ENCODE peak calls at places on chromosomes 2 and 18, in ten cellular contexts. S is pancreas; Q is HCT116; X is mesendoderm; N is lower lobe of right lung; F is naive thymus-derived CD4-positive, alpha-beta T cell; D is adrenal gland; I is CD4-positive, CD25-positive, alpha-beta regulatory T cell; E is ovary; L is lung. Z is an unnamed sample. For H3K4me1, the result is how much of the 10 kb centered on the place peaks cover.

GRCh38 chr2:157672129-157672528 is 43.5 kb upstream of the ACVR1C start:
- DNase-seq in S (no peak), Q (no peak), X (no peak), N (no peak), F (no peak), D (no peak), I (no peak), E (no peak), L (no peak), Z (no peak)

GRCh38 chr2:6654279-6654678 is 211.4 kb downstream of the CMPK2 start:
- DNase-seq in S (no peak), Q (no peak), X (no peak), N (no peak), F (no peak), D (no peak), I (no peak), E (no peak), L (no peak), Z (no peak)

GRCh38 chr2:26488463-26489212 is 10.7 kb upstream of the OTOF start:
- DNase-seq in S (no peak), Q (no peak), X (no peak), N (peak), F (no peak), D (no peak), I (no peak), E (no peak), L (no peak), Z (no peak)

GRCh38 chr2:25989154-25989553 is 6.9 kb upstream of the KIF3C start:
- DNase-seq in S (no peak), Q (no peak), X (no peak), N (no peak), F (no peak), D (no peak), I (no peak), E (no peak), L (no peak), Z (no peak)

GRCh38 chr2:148201075-148202004 is 180.4 kb downstream of the MBD5 start:
- DNase-seq in S (no peak), Q (peak), X (peak), N (peak), F (peak), D (no peak), I (peak), E (no peak), L (peak), Z (peak)

GRCh38 chr2:61134141-61134540 is 27.8 kb upstream of the C2orf74 start:
- DNase-seq in S (no peak), Q (no peak), X (no peak), N (no peak), F (no peak), D (no peak), I (no peak), E (no peak), L (no peak), Z (no peak)

GRCh38 chr2:70477473-70477872 is 76.2 kb downstream of the TGFA start:
- DNase-seq in S (no peak), Q (no peak), X (peak), N (no peak), F (no peak), D (no peak), I (no peak), E (no peak), L (no peak), Z (no peak)

GRCh38 chr2:80395251-80395650 is 90.7 kb upstream of the LRRTM1 start:
- DNase-seq in S (no peak), Q (no peak), X (no peak), N (no peak), F (no peak), D (no peak), I (no peak), E (no peak), L (no peak), Z (no peak)

GRCh38 chr2:228674155-228674554 is 492.7 kb upstream of the SPHKAP start:
- DNase-seq in S (no peak), Q (no peak), X (no peak), N (no peak), F (no peak), D (no peak), I (no peak), E (no peak), L (no peak), Z (no peak)

GRCh38 chr2:216424305-216424704 is 12.0 kb downstream of the SMARCAL1 start:
- DNase-seq in S (no peak), Q (no peak), X (no peak), N (no peak), F (no peak), D (no peak), I (no peak), E (no peak), L (no peak), Z (no peak)

GRCh38 chr2:26846881-26847662 is 860 bp upstream of the DPYSL5 start:
- DNase-seq in S (no peak), Q (no peak), X (no peak), N (no peak), F (no peak), D (peak), I (no peak), E (no peak), L (no peak), Z (no peak)

GRCh38 chr2:124867247-124867646 is 842.2 kb downstream of the CNTNAP5 start:
- DNase-seq in S (no peak), Q (no peak), X (no peak), N (no peak), F (no peak), D (no peak), I (no peak), E (no peak), L (no peak), Z (no peak)

GRCh38 chr2:141195087-141195486 is 935.7 kb downstream of the LRP1B start:
- DNase-seq in S (no peak), Q (no peak), X (no peak), N (no peak), F (no peak), D (no peak), I (no peak), E (no peak), L (no peak), Z (no peak)

GRCh38 chr2:216713691-216714411 is 18.5 kb upstream of the IGFBP5 start:
- DNase-seq in S (no peak), Q (no peak), X (no peak), N (no peak), F (no peak), D (peak), I (no peak), E (peak), L (no peak), Z (peak)

GRCh38 chr2:55948176-55948921 is 24.8 kb upstream of the EFEMP1 start:
- DNase-seq in S (no peak), Q (no peak), X (no peak), N (no peak), F (no peak), D (no peak), I (no peak), E (no peak), L (no peak), Z (no peak)

GRCh38 chr2:173048901-173049661 is 26.6 kb upstream of the MAP3K20 start:
- DNase-seq in S (peak), Q (peak), X (no peak), N (no peak), F (no peak), D (peak), I (peak), E (peak), L (peak), Z (peak)

GRCh38 chr2:25251461-25252273 is 83.3 kb upstream of the POMC start:
- DNase-seq in S (peak), Q (no peak), X (peak), N (peak), F (peak), D (peak), I (peak), E (peak), L (peak), Z (no peak)

GRCh38 chr2:217800433-217801114 is 202.2 kb downstream of the TNS1 start:
- DNase-seq in S (peak), Q (no peak), X (no peak), N (no peak), F (no peak), D (peak), I (no peak), E (peak), L (no peak), Z (no peak)

GRCh38 chr18:23981369-23981768 is 33.2 kb upstream of the TTC39C start:
- DNase-seq in S (no peak), Q (no peak), X (no peak), N (no peak), F (no peak), D (no peak), I (no peak), E (no peak), L (no peak), Z (peak)

GRCh38 chr2:53096346-53096745 is 671.3 kb upstream of the CHAC2 start:
- DNase-seq in S (no peak), Q (no peak), X (no peak), N (no peak), F (no peak), D (no peak), I (no peak), E (no peak), L (no peak), Z (no peak)

GRCh38 chr2:240149943-240150784 is 9.7 kb upstream of the OTOS start:
- DNase-seq in S (peak), Q (peak), X (peak), N (peak), F (no peak), D (peak), I (peak), E (no peak), L (no peak), Z (peak)

GRCh38 chr18:62942578-62942977 is 227.2 kb downstream of the PHLPP1 start:
- DNase-seq in S (no peak), Q (no peak), X (no peak), N (no peak), F (no peak), D (no peak), I (no peak), E (no peak), L (no peak), Z (no peak)

GRCh38 chr2:198710562-198710961 is 747.2 kb downstream of the SATB2 start:
- DNase-seq in S (no peak), Q (no peak), X (no peak), N (no peak), F (no peak), D (no peak), I (no peak), E (no peak), L (no peak), Z (no peak)

GRCh38 chr2:198711484-198711883 is 746.3 kb downstream of the SATB2 start:
- DNase-seq in S (no peak), Q (no peak), X (no peak), N (no peak), F (no peak), D (no peak), I (no peak), E (no peak), L (no peak), Z (no peak)

GRCh38 chr2:198712485-198712884 is 745.3 kb downstream of the SATB2 start:
- DNase-seq in S (no peak), Q (no peak), X (no peak), N (no peak), F (no peak), D (no peak), I (no peak), E (no peak), L (no peak), Z (peak)

GRCh38 chr2:198717451-198717850 is 740.3 kb downstream of the SATB2 start:
- DNase-seq in S (no peak), Q (no peak), X (peak), N (no peak), F (no peak), D (no peak), I (no peak), E (no peak), L (no peak), Z (no peak)

GRCh38 chr2:198715304-198715703 is 742.4 kb downstream of the SATB2 start:
- DNase-seq in S (no peak), Q (no peak), X (no peak), N (no peak), F (no peak), D (no peak), I (no peak), E (no peak), L (no peak), Z (no peak)
- H3K4me3 ChIP-seq in S (no peak), Q (no peak), X (no peak), N (no peak), F (no peak), D (no peak), I (no peak), E (no peak), L (no peak), Z (no peak)

DNA sequence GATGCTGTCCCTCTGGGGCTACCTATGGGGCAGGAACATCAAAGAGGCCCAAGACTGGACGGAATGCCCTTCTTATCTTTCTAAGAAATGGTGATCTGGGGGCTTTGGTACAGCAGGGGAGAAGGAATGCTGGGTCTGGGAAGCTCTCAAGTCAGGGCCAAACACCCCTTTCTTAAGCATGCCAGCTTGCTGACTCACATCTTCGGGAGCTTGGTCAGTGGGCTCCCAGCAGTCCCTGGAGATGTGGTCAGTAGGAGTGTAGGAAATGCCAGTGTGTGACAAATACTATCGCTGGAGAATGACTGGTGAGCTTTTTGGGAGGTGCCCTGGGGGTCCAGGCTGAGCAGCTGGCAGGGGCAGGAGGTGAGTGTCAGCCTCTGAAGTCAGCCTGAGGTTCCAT is 105.0 kb upstream of the CDC42EP3 start:
- DNase-seq in S (no peak), Q (peak), X (peak), N (no peak), F (no peak), D (no peak), I (no peak), E (no peak), L (no peak), Z (peak)
- H3K4me1 ChIP-seq in S (under half), Q (under half), X (under half), N (under half), F (under half), D (under half), I (under half), E (under half), L (under half), Z (half or more)

DNA sequence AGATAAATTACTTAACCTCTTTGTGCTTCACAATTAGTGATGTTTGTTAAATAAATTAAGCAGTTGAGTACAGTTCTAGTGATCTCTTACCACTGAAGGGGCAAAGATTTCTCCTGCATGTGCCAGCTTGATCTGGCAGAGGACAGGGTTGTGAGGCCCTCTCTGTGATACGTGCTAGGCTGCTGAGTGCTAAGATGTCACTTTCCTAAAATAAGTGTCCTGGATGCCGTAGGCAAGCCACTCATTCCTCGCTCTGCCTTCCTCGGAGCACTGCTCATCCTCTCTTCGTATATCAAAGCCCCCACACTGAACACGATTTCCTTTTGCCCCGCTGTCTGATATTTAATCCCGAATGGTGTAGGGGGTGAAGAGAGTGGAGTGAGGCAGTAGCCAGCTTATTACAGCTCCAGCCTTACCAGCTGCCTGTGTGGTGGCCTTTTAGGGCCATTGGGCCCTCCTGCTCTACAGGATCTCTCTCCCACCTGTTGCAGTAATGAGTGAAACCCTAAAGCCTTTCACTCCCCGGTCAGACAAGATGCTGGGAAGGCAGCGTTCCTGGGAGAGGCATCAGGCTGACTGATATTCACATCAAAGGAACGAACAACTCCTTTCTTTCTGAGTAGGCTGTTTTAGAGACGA is 40.5 kb downstream of the PTPRM start:
- DNase-seq in S (no peak), Q (no peak), X (no peak), N (no peak), F (no peak), D (no peak), I (no peak), E (no peak), L (no peak), Z (peak)
- H3K27ac ChIP-seq in S (no peak), Q (no peak), X (no peak), N (no peak), F (no peak), D (no peak), I (no peak), E (no peak), L (no peak), Z (peak)

GRCh38 chr18:55422456-55423185 is 165.4 kb downstream of the TCF4 start:
- DNase-seq in S (no peak), Q (no peak), X (no peak), N (no peak), F (no peak), D (no peak), I (no peak), E (peak), L (no peak), Z (no peak)

GRCh38 chr18:55420665-55420964 is 167.4 kb downstream of the TCF4 start:
- DNase-seq in S (no peak), Q (no peak), X (no peak), N (no peak), F (no peak), D (no peak), I (no peak), E (no peak), L (no peak), Z (no peak)

GRCh38 chr18:55420977-55421611 is 166.9 kb downstream of the TCF4 start:
- DNase-seq in S (no peak), Q (no peak), X (no peak), N (no peak), F (no peak), D (no peak), I (no peak), E (no peak), L (no peak), Z (no peak)

GRCh38 chr18:55419939-55420664 is 167.9 kb downstream of the TCF4 start:
- DNase-seq in S (no peak), Q (no peak), X (peak), N (no peak), F (no peak), D (no peak), I (no peak), E (no peak), L (no peak), Z (no peak)

DNA sequence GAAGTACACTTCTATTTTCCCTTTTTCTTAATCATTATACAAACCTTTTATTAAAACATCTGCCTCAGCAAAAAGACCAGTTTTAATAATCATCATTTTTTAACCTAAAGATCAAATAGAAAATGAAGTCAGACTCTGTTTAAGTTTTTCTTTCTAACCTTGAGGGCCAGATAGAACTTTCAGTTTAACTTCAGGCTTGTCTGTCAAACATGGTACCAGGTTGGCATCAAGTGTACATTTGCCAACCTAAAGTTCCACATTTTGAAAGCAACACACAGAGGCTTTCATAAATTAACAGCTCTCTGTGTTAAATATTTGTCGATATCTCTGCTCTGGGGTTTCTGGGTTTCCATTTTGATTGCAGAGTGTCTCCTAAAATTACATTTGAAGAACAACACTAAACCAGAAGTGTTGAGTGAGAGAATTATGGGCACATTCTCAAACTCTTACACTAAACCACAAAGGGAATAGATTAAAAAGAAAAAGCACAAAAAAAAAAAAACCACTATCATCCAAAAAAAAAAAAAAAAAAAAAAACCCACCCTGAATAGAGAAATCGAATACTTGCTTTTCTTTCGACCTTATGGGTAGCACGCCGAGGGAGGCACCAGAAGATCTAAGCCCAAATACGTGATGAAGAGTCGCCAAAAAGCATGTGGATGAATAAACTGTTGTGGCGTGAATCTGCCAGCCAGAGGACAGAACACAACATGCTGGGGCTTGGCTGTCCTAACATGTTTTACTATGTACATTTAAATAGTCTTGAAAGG is 166.2 kb downstream of the TCF4 start:
- DNase-seq in S (no peak), Q (no peak), X (no peak), N (no peak), F (no peak), D (no peak), I (no peak), E (peak), L (no peak), Z (no peak)
- H3K4me3 ChIP-seq in S (no peak), Q (no peak), X (no peak), N (peak), F (no peak), D (no peak), I (no peak), E (peak), L (no peak), Z (no peak)